ENCODE peak calls at places on chromosomes 6 and 20, in six cellular contexts. V is GM12878, R is K562, U is GM12892, B is HepG2, S is breast epithelium. J is an unnamed sample.

GRCh38 chr6:37244430-37245310 is 12.9 kb upstream of the TBC1D22B start:
- DNase-seq in V (no peak), R (peak; percentile 76), U (no peak), B (peak; percentile 97), S (peak; percentile 67), J (peak; percentile 94)

GRCh38 chr20:52405417-52405816 is 213.8 kb upstream of the ZFP64 start:
- DNase-seq in V (no peak), R (no peak), U (no peak), B (no peak), S (no peak), J (no peak)

GRCh38 chr6:17881085-17881883 is 106.2 kb downstream of the KIF13A start:
- DNase-seq in V (no peak), R (no peak), U (no peak), B (no peak), S (no peak), J (no peak)

GRCh38 chr20:54662064-54662463 is 186.7 kb downstream of the DOK5 start:
- DNase-seq in V (no peak), R (no peak), U (no peak), B (no peak), S (no peak), J (no peak)

GRCh38 chr6:4905858-4906257 is 98.0 kb downstream of the RPP40 start:
- DNase-seq in V (no peak), R (no peak), U (no peak), B (no peak), S (no peak), J (no peak)

GRCh38 chr20:17958326-17959256 is 10.0 kb downstream of the SNX5 start:
- DNase-seq in V (no peak), R (peak; percentile 79), U (no peak), B (peak; percentile 88), S (no peak), J (no peak)

GRCh38 chr20:672975-673604 is 2.5 kb downstream of the SCRT2 start:
- DNase-seq in V (no peak), R (no peak), U (no peak), B (no peak), S (no peak), J (no peak)

GRCh38 chr20:6007094-6007528 is 46.7 kb downstream of the LRRN4 start:
- DNase-seq in V (no peak), R (peak; percentile 22), U (no peak), B (peak; percentile 65), S (no peak), J (no peak)

GRCh38 chr6:90454835-90455427 is 131.9 kb downstream of the MAP3K7 start:
- DNase-seq in V (no peak), R (no peak), U (no peak), B (no peak), S (no peak), J (no peak)

GRCh38 chr6:138972226-138972665 is 15.8 kb downstream of the REPS1 start:
- DNase-seq in V (no peak), R (no peak), U (no peak), B (no peak), S (no peak), J (no peak)

GRCh38 chr6:25963426-25964123 is 973 bp downstream of the TRIM38 start:
- DNase-seq in V (no peak), R (peak; percentile 59), U (no peak), B (no peak), S (no peak), J (no peak)

GRCh38 chr6:53628354-53629119 is 37.0 kb downstream of the KLHL31 start:
- DNase-seq in V (no peak), R (no peak), U (no peak), B (no peak), S (no peak), J (no peak)

GRCh38 chr20:47406849-47407682 is 50.6 kb upstream of the ZMYND8 start:
- DNase-seq in V (no peak), R (no peak), U (no peak), B (no peak), S (no peak), J (no peak)

GRCh38 chr20:37336369-37337207 is 9.4 kb upstream of the SRC start:
- DNase-seq in V (peak; percentile 94), R (peak; percentile 71), U (peak; percentile 72), B (no peak), S (no peak), J (peak; percentile 78)

GRCh38 chr20:63553251-63553932 is 567 bp upstream of the FNDC11 start:
- DNase-seq in V (peak; percentile 35), R (peak; percentile 91), U (peak; percentile 81), B (peak; percentile 40), S (peak; percentile 89), J (peak; percentile 91)

GRCh38 chr6:133802861-133803260 is 86.1 kb upstream of the TCF21 start:
- DNase-seq in V (no peak), R (no peak), U (no peak), B (no peak), S (no peak), J (no peak)

GRCh38 chr20:24503352-24503931 is 34.0 kb downstream of the SYNDIG1 start:
- DNase-seq in V (no peak), R (no peak), U (no peak), B (no peak), S (no peak), J (no peak)

GRCh38 chr6:21384211-21384610 is 209.3 kb upstream of the SOX4 start:
- DNase-seq in V (no peak), R (no peak), U (no peak), B (peak; percentile 30), S (no peak), J (no peak)

GRCh38 chr6:3231213-3232016 is 4.0 kb upstream of the TUBB2B start:
- DNase-seq in V (no peak), R (no peak), U (no peak), B (peak; percentile 80), S (no peak), J (peak; percentile 91)

GRCh38 chr6:203663-204062 is 88.6 kb upstream of the DUSP22 start:
- DNase-seq in V (no peak), R (no peak), U (no peak), B (no peak), S (no peak), J (no peak)

GRCh38 chr6:157368359-157369049 is 12.5 kb upstream of the ZDHHC14 start:
- DNase-seq in V (no peak), R (no peak), U (no peak), B (no peak), S (no peak), J (no peak)

GRCh38 chr20:40284611-40285010 is 404.4 kb downstream of the MAFB start:
- DNase-seq in V (no peak), R (no peak), U (no peak), B (no peak), S (no peak), J (no peak)

GRCh38 chr20:40291483-40291882 is 397.6 kb downstream of the MAFB start:
- DNase-seq in V (no peak), R (no peak), U (no peak), B (no peak), S (no peak), J (no peak)

GRCh38 chr20:40283689-40284088 is 405.3 kb downstream of the MAFB start:
- DNase-seq in V (no peak), R (no peak), U (no peak), B (no peak), S (no peak), J (no peak)

GRCh38 chr20:40287683-40288082 is 401.4 kb downstream of the MAFB start:
- DNase-seq in V (no peak), R (no peak), U (no peak), B (no peak), S (no peak), J (no peak)

DNA sequence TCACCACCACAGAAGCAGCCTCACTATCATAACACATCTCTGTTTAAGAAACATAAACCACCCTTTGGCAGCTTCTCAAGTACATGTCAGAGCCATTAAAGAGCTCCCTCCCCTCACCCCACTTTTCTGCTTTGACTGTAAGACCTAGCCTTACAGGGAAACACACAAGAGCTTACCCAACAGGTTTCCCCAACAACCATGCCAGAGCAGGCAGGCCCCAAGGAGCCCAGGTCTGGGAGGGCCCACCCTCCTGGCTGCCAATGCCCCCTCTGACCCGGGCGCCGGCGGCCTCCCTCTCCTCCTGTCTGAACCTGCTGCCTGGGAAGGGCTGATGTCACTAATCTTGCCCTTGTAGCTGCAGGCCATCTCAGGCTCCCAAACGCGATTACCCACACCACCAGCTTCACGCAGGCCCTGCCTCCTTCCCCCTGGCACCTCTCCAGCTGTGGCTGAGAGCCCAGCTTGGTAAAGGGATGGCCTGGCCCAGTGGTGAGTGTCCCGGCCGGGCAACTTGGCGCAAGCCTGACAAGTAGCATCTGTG is 402.0 kb downstream of the MAFB start:
- DNase-seq in V (no peak), R (no peak), U (no peak), B (no peak), S (peak; percentile 94), J (peak; percentile 89)
- TF ChIP-seq POLR2AphosphoS5 in V (no peak), R (no peak), U (no peak), B (no peak), S (no peak), J (peak; percentile 20)

GRCh38 chr6:35497571-35498406 is 910 bp upstream of the TEAD3 start:
- DNase-seq in V (no peak), R (peak; percentile 83), U (no peak), B (peak; percentile 47), S (peak; percentile 71), J (peak; percentile 92)
- TF ChIP-seq POLR2AphosphoS5 in V (no peak), R (no peak), U (no peak), B (no peak), S (peak; percentile 75), J (peak; percentile 74)

GRCh38 chr6:136038531-136038930 is 187.0 kb downstream of the PDE7B start:
- DNase-seq in V (no peak), R (no peak), U (no peak), B (no peak), S (no peak), J (no peak)

GRCh38 chr6:136036071-136036380 is 184.5 kb downstream of the PDE7B start:
- DNase-seq in V (no peak), R (no peak), U (no peak), B (no peak), S (no peak), J (no peak)

GRCh38 chr6:136036601-136037000 is 185.1 kb downstream of the PDE7B start:
- DNase-seq in V (no peak), R (no peak), U (no peak), B (no peak), S (no peak), J (no peak)

GRCh38 chr6:136037885-136038460 is 186.5 kb downstream of the PDE7B start:
- DNase-seq in V (no peak), R (no peak), U (no peak), B (no peak), S (no peak), J (no peak)

DNA sequence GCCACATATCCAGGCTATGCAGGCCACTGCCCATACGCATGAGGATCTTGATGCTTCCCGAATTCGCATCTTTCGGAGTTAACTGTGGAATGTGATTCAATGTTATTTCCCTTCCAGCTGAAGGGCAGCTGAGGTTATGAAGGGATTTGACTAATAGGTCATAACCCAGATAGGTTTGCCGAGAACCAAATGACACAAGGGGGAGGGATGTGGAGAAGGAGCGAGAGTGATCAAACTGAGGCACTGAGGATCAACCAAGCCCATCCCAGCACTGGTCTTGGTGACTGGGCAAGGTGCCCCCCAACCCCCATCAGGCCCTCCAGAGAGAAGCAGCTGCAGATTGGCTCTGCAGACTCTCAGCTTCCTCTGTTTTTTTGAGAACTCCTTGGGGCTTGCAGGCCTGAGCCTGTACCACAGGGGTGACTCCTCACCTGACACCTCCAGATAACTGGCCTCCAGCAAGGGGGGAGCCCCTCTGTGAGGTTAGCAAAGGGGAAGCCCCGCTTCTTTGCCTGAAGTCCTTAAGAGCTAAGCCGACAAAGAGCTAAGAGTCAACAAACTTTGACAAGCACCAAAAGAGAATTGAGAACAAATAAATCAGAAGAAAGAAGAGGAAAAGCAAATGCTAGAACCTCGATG is 185.9 kb downstream of the PDE7B start:
- DNase-seq in V (no peak), R (no peak), U (no peak), B (no peak), S (no peak), J (no peak)
- TF ChIP-seq POLR2AphosphoS5 in V (no peak), R (no peak), U (no peak), B (no peak), S (no peak), J (no peak)

GRCh38 chr6:149941583-149942460 is at the start of gene ULBP2:
- DNase-seq in V (no peak), R (peak; percentile 92), U (peak; percentile 42), B (no peak), S (no peak), J (peak; percentile 86)
- TF ChIP-seq POLR2AphosphoS5 in V (no peak), R (no peak), U (no peak), B (no peak), S (no peak), J (no peak)

J was measured in sigmoid colon.